ENCODE peak calls at places on chromosomes 5 and 9, in eight cellular contexts. D is heart left ventricle, F is uterus, E is aorta, H is A673, Z is IMR-90, L is PC-3, Q is GM23338. A is an unnamed sample.
A peak's percentile ranks its signal among the peaks of the same experiment; 100 is the strongest.

GRCh38 chr5:177304392-177305119 is 957 bp downstream of the PRELID1 start:
- DNase-seq in Q (no peak), F (no peak), L (peak; percentile 57), D (no peak), H (no peak), Z (peak; percentile 12), E (no peak), A (no peak)

GRCh38 chr9:16182784-16183183 is 629.9 kb downstream of the CCDC171 start:
- DNase-seq in H (no peak), D (no peak), Z (no peak), E (no peak), L (no peak), F (no peak), Q (no peak), A (no peak)

GRCh38 chr5:4372481-4372880 is 767.6 kb upstream of the ADAMTS16 start:
- DNase-seq in D (no peak), E (no peak), H (no peak), Q (no peak), Z (no peak), L (no peak), F (no peak), A (no peak)

GRCh38 chr9:132546148-132547051 is 36.0 kb upstream of the BARHL1 start:
- DNase-seq in Q (peak; percentile 82), L (no peak), D (peak; percentile 40), F (no peak), H (peak; percentile 66), E (no peak), Z (no peak), A (no peak)

GRCh38 chr5:135024956-135025729 is 8.9 kb downstream of the PITX1 start:
- DNase-seq in Q (no peak), D (no peak), H (no peak), F (no peak), E (no peak), L (peak; percentile 70), Z (no peak), A (no peak)

GRCh38 chr5:133873936-133874585 is 94.4 kb downstream of the C5orf15 start:
- DNase-seq in Z (peak; percentile 29), E (no peak), H (no peak), F (no peak), D (no peak), Q (no peak), L (peak; percentile 57), A (no peak)

GRCh38 chr5:53512539-53512938 is 32.1 kb downstream of the FST start:
- DNase-seq in L (no peak), F (no peak), H (no peak), Q (no peak), E (no peak), Z (no peak), D (no peak), A (no peak)

GRCh38 chr9:135939351-135940265 is 21.6 kb downstream of the UBAC1 start:
- DNase-seq in L (no peak), Q (no peak), E (no peak), D (peak; percentile 6), H (no peak), F (no peak), Z (no peak), A (no peak)

GRCh38 chr5:119036101-119036762 is 34.7 kb upstream of the DMXL1 start:
- DNase-seq in F (no peak), Z (peak; percentile 89), D (no peak), H (no peak), E (no peak), Q (no peak), L (peak; percentile 78), A (no peak)

GRCh38 chr9:74499770-74500583 is 2.8 kb downstream of the RORB start:
- DNase-seq in D (peak; percentile 20), Z (no peak), F (no peak), L (no peak), Q (peak; percentile 51), H (no peak), E (no peak), A (no peak)

GRCh38 chr5:31556461-31556860 is 24.4 kb downstream of the C5orf22 start:
- DNase-seq in E (no peak), H (no peak), Q (no peak), F (no peak), L (no peak), D (no peak), Z (peak; percentile 75), A (no peak)

GRCh38 chr5:87390075-87390474 is 22.7 kb downstream of the CCNH start:
- DNase-seq in F (no peak), L (no peak), E (no peak), H (no peak), Q (no peak), D (no peak), Z (no peak), A (no peak)

GRCh38 chr5:87390576-87391199 is 22.0 kb downstream of the CCNH start:
- DNase-seq in E (no peak), L (peak; percentile 43), D (no peak), H (no peak), Z (peak; percentile 54), Q (no peak), F (no peak), A (no peak)

GRCh38 chr5:87393331-87393730 is 19.4 kb downstream of the CCNH start:
- DNase-seq in L (peak; percentile 84), Z (peak; percentile 87), F (no peak), Q (no peak), D (no peak), E (no peak), H (peak; percentile 7), A (no peak)

GRCh38 chr5:87394407-87394806 is 18.3 kb downstream of the CCNH start:
- DNase-seq in E (no peak), L (peak; percentile 86), F (no peak), D (no peak), Z (peak; percentile 83), Q (no peak), H (no peak), A (no peak)

DNA sequence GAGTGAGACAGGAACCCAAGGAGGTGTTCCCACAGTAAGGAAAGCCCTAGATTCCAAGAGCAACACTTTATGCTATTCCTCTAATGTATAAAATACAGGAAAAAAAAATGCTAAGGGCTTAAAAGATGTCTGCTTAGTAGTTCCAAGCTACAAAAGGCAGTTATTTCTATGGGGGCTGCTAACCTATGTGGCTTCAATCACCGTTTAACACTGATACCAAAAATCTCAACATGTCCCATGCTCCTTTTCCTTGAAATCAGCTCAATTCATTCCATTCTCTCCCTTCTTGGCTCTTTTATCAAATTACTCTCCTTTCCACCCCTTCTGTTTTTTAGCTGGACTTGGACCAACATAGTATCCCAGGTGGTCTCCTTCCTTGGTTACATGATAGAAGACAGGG is 20.6 kb downstream of the CCNH start:
- DNase-seq in H (no peak), E (no peak), F (no peak), Q (no peak), L (no peak), Z (no peak), D (no peak), A (no peak)
- H3K36me3 ChIP-seq in H (peaks cover 86% of the 10 kb centered on the region), E (no peaks in the 10 kb centered on the region), F (no peaks in the 10 kb centered on the region), Q (peaks cover 55% of the 10 kb centered on the region), L (peaks cover 83% of the 10 kb centered on the region), Z (peaks cover 32% of the 10 kb centered on the region), D (peaks cover 100% of the 10 kb centered on the region), A (peaks cover 20% of the 10 kb centered on the region)

GRCh38 chr5:149610583-149611250 is 29.4 kb downstream of the ARHGEF37 start:
- DNase-seq in H (no peak), Z (no peak), D (no peak), L (no peak), F (no peak), E (no peak), Q (peak; percentile 51), A (no peak)

GRCh38 chr5:149611327-149611726 is 30.0 kb downstream of the ARHGEF37 start:
- DNase-seq in E (no peak), H (no peak), Z (peak; percentile 94), Q (no peak), F (peak; percentile 49), D (peak; percentile 61), L (no peak), A (no peak)

GRCh38 chr5:149616727-149617284 is 35.5 kb downstream of the ARHGEF37 start:
- DNase-seq in F (no peak), H (no peak), E (no peak), L (no peak), D (no peak), Q (no peak), Z (no peak), A (no peak)

GRCh38 chr5:149615976-149616375 is 34.7 kb downstream of the ARHGEF37 start:
- DNase-seq in Z (no peak), E (no peak), L (no peak), F (no peak), Q (no peak), D (peak; percentile 70), H (no peak), A (no peak)

DNA sequence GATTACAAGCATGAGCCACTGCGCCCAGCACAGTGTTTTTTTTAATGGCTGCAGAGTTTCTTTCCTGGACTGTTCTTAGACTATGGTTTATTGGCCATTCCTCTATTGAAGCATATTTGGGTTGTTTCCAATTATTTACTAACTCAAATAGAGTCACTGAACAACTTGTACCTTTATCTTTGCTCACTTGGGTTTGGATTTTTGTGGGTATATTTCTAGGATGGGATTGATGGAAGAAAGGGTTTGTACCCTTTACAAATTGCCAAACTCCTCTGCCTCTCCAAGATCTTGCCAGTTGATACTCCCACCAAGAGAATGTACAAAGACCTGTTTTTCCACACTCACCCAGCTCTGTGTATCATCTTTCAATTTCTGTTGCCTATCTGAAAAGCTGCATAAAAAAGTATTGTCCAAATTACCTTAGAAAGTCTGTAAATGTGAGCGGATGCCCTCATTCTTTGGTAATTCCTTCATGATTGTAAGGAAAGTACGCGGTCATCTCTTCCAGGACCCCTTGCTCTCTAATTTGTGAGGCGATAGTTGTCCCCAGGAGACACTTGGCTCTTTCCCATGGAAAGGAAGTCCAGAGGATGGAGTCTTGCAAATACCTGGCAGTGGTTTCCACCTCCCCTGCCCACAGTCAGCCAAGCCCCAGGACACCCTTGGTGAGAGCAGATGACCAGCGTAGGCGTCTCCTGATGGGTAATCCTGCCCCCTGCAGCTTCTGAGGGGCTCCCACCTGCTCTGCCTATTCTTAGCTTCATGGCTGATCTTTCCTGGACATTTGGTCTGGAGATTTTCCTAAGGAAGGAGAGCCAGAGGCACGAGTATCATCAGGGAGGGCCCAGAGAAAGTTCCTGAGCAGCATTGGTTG is 33.0 kb downstream of the ARHGEF37 start:
- DNase-seq in Q (no peak), F (no peak), Z (no peak), E (no peak), L (peak; percentile 59), D (no peak), H (no peak), A (no peak)
- H3K36me3 ChIP-seq in Q (no peaks in the 10 kb centered on the region), F (no peaks in the 10 kb centered on the region), Z (no peaks in the 10 kb centered on the region), E (peaks cover 7% of the 10 kb centered on the region), L (peaks cover 12% of the 10 kb centered on the region), D (peaks cover 83% of the 10 kb centered on the region), H (no peaks in the 10 kb centered on the region), A (no peaks in the 10 kb centered on the region)

GRCh38 chr5:56824019-56824418 is 8.7 kb downstream of the MAP3K1 start:
- DNase-seq in F (no peak), H (no peak), Z (no peak), D (no peak), Q (no peak), E (no peak), L (no peak), A (no peak)
- H3K36me3 ChIP-seq in F (no peaks in the 10 kb centered on the region), H (no peaks in the 10 kb centered on the region), Z (peaks cover 3% of the 10 kb centered on the region), D (no peaks in the 10 kb centered on the region), Q (no peaks in the 10 kb centered on the region), E (no peaks in the 10 kb centered on the region), L (no peaks in the 10 kb centered on the region), A (no peaks in the 10 kb centered on the region)

DNA sequence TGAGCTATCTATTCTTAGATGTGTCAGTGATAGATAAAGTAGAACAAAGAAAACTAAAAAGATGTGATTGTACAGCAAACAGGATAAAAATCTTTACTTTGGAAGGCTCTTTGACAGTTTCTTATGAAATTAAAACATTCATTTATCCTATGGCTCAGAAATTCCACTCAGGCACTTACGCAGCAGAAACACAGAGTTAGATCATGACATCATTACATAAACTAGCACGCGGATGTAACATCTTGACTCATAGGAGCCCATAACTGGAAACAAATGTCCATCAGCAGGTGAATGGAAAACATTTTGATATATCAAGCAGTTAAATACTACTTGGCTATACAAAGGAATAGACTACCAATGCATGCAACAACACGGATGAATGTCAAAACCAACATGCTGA is 45.3 kb downstream of the ICE1 start:
- DNase-seq in D (no peak), F (no peak), Z (peak; percentile 44), H (no peak), E (no peak), L (no peak), Q (no peak), A (no peak)
- H3K36me3 ChIP-seq in D (peaks cover 77% of the 10 kb centered on the region), F (no peaks in the 10 kb centered on the region), Z (peaks cover 22% of the 10 kb centered on the region), H (peaks cover 26% of the 10 kb centered on the region), E (no peaks in the 10 kb centered on the region), L (peaks cover 41% of the 10 kb centered on the region), Q (peaks cover 19% of the 10 kb centered on the region), A (peaks cover 18% of the 10 kb centered on the region)